ENCODE peak calls at places on chromosomes 1 and 21, in seven cellular contexts. N is NCI-H345; Y is GOT3; C is Peyer's patch; I is GM18507; W is effector CD4-positive, alpha-beta T cell; S is NCI-H1694. J is an unnamed sample.

GRCh38 chr1:15181564-15181963 is 28.0 kb downstream of the TMEM51 start:
- DNase-seq in S (no peak), Y (no peak), N (peak; percentile 77), I (no peak), W (no peak), C (no peak), J (no peak)

GRCh38 chr1:44072204-44072603 is 40.9 kb upstream of the SLC6A9 start:
- DNase-seq in Y (no peak), S (no peak), C (no peak), W (no peak), N (no peak), I (no peak), J (no peak)

GRCh38 chr1:202580604-202581003 is 129.7 kb downstream of the SYT2 start:
- DNase-seq in I (no peak), Y (no peak), S (no peak), C (no peak), N (no peak), W (no peak), J (no peak)

GRCh38 chr1:223513309-223513708 is 120.1 kb downstream of the CCDC185 start:
- DNase-seq in S (no peak), I (no peak), C (no peak), W (no peak), Y (no peak), N (peak; percentile 82), J (no peak)

GRCh38 chr1:18618546-18619466 is 11.8 kb upstream of the PAX7 start:
- DNase-seq in C (no peak), I (no peak), W (no peak), S (no peak), N (no peak), Y (no peak), J (no peak)

GRCh38 chr1:234212764-234213406 is 160.4 kb upstream of the COA6 start:
- DNase-seq in S (peak; percentile 48), W (no peak), N (peak; percentile 76), Y (no peak), C (no peak), I (no peak), J (no peak)

GRCh38 chr1:2347409-2347785 is 44.0 kb downstream of the MORN1 start:
- DNase-seq in N (no peak), S (no peak), I (no peak), C (no peak), W (no peak), Y (no peak), J (no peak)

GRCh38 chr1:174726167-174726879 is 273.4 kb upstream of the CACYBP start:
- DNase-seq in I (no peak), W (no peak), C (no peak), Y (no peak), S (peak; percentile 33), N (no peak), J (no peak)

GRCh38 chr1:100322436-100323211 is 29.7 kb upstream of the CDC14A start:
- DNase-seq in C (no peak), N (no peak), S (no peak), Y (no peak), I (no peak), W (no peak), J (no peak)

GRCh38 chr1:228336308-228337030 is 70.2 kb downstream of the TRIM11 start:
- DNase-seq in C (no peak), S (no peak), Y (peak; percentile 60), N (no peak), W (no peak), I (no peak), J (no peak)

GRCh38 chr1:184843732-184844495 is 89.3 kb upstream of the EDEM3 start:
- DNase-seq in W (peak; percentile 57), Y (no peak), C (no peak), S (no peak), I (no peak), N (no peak), J (no peak)

GRCh38 chr1:1597275-1597930 is 2.5 kb downstream of the FNDC10 start:
- DNase-seq in W (no peak), Y (no peak), N (no peak), S (no peak), C (peak; percentile 54), I (no peak), J (peak; percentile 58)

GRCh38 chr1:35441926-35442579 is 115.2 kb downstream of the KIAA0319L start:
- DNase-seq in I (no peak), C (no peak), S (no peak), N (no peak), Y (no peak), W (no peak), J (no peak)

GRCh38 chr1:154575147-154575927 is 7.8 kb downstream of the CHRNB2 start:
- DNase-seq in W (no peak), S (no peak), N (no peak), I (no peak), Y (no peak), C (no peak), J (no peak)

GRCh38 chr21:38609580-38609979 is 111.3 kb upstream of the ERG start:
- DNase-seq in I (no peak), S (no peak), Y (no peak), W (no peak), C (no peak), N (no peak), J (no peak)

GRCh38 chr1:53899708-53900107 is 5.7 kb downstream of the DIO1 start:
- DNase-seq in Y (no peak), W (no peak), C (no peak), N (no peak), I (no peak), S (no peak), J (no peak)